ENCODE peak calls at places on chromosomes 12 and 14, in five cellular contexts. V is DMS 273 treated with DMSO at 0.1 percent for 48 hours, P is EL, D is fibroblast of mammary gland, N is H7. I is an unnamed sample.

GRCh38 chr14:20454359-20454644 is 310 bp downstream of the OSGEP start:
- DNase-seq in V (peak; percentile 90), P (no peak), D (peak; percentile 80), N (no peak), I (peak; percentile 54)

GRCh38 chr14:102764220-102764671 is 13.0 kb upstream of the TRAF3 start:
- DNase-seq in V (no peak), P (no peak), D (no peak), N (peak; percentile 37), I (no peak)

GRCh38 chr14:86072134-86072894 is 542.4 kb downstream of the FLRT2 start:
- DNase-seq in V (no peak), P (no peak), D (no peak), N (no peak), I (no peak)

GRCh38 chr14:87690076-87690661 is 302.8 kb downstream of the GALC start:
- DNase-seq in V (no peak), P (no peak), D (no peak), N (peak; percentile 6), I (no peak)

GRCh38 chr12:104866286-104866685 is 91.8 kb downstream of the SLC41A2 start:
- DNase-seq in V (no peak), P (peak; percentile 12), D (peak; percentile 81), N (no peak), I (no peak)

GRCh38 chr12:121465921-121466799 is 66.2 kb downstream of the RNF34 start:
- DNase-seq in V (no peak), P (peak; percentile 37), D (no peak), N (peak; percentile 76), I (no peak)

GRCh38 chr14:72565917-72566316 is 328.0 kb downstream of the DPF3 start:
- DNase-seq in V (no peak), P (no peak), D (no peak), N (no peak), I (no peak)

GRCh38 chr14:52906141-52906601 is 44.7 kb downstream of the FERMT2 start:
- DNase-seq in V (no peak), P (peak; percentile 94), D (peak; percentile 95), N (no peak), I (peak; percentile 69)

GRCh38 chr12:31261744-31262143 is 64.2 kb downstream of the SINHCAF start:
- DNase-seq in V (no peak), P (no peak), D (no peak), N (no peak), I (no peak)

GRCh38 chr14:103476631-103477030 is 46.0 kb downstream of the CKB start:
- DNase-seq in V (no peak), P (no peak), D (no peak), N (no peak), I (no peak)

GRCh38 chr12:42750356-42750755 is 160.8 kb upstream of the PRICKLE1 start:
- DNase-seq in V (no peak), P (no peak), D (no peak), N (no peak), I (no peak)

GRCh38 chr14:72970058-72970630 is 43.9 kb downstream of the DCAF4 start:
- DNase-seq in V (no peak), P (no peak), D (no peak), N (no peak), I (no peak)

GRCh38 chr14:47040490-47040889 is 388.9 kb upstream of the RPL10L start:
- DNase-seq in V (no peak), P (no peak), D (peak; percentile 0), N (peak; percentile 8), I (peak; percentile 17)

GRCh38 chr12:50786498-50787231 is 22.8 kb downstream of the ATF1 start:
- DNase-seq in V (no peak), P (peak; percentile 96), D (peak; percentile 96), N (no peak), I (peak; percentile 98)

GRCh38 chr12:63196168-63196567 is 45.2 kb upstream of the AVPR1A start:
- DNase-seq in V (no peak), P (no peak), D (no peak), N (no peak), I (no peak)

GRCh38 chr12:77914089-77914488 is 83.4 kb downstream of the NAV3 start:
- DNase-seq in V (no peak), P (no peak), D (peak; percentile 16), N (no peak), I (no peak)

GRCh38 chr12:46556105-46556559 is 183.6 kb upstream of the SLC38A2 start:
- DNase-seq in V (peak; percentile 10), P (peak; percentile 97), D (peak; percentile 99), N (no peak), I (peak; percentile 94)

GRCh38 chr12:6827982-6828670 is at the start of gene P3H3:
- DNase-seq in V (no peak), P (peak; percentile 74), D (peak; percentile 63), N (peak; percentile 93), I (peak; percentile 30)

GRCh38 chr12:65656904-65657351 is 167.4 kb upstream of the HMGA2 start:
- DNase-seq in V (no peak), P (peak; percentile 99), D (peak; percentile 100), N (no peak), I (peak; percentile 97)

GRCh38 chr12:97595936-97596335 is 133.3 kb downstream of the RMST start:
- DNase-seq in V (no peak), P (no peak), D (no peak), N (no peak), I (no peak)

GRCh38 chr12:23950775-23951391 is 1.4 kb upstream of the SOX5 start:
- DNase-seq in V (peak; percentile 62), P (no peak), D (peak; percentile 19), N (no peak), I (no peak)